ENCODE peak calls at places on chromosomes 6 and 20, in five cellular contexts. P is GM12878, N is H1, V is GM12892, G is SK-N-SH. I is an unnamed sample.

GRCh38 chr6:147759088-147759487 is 250.6 kb downstream of the SAMD5 start:
- DNase-seq in V (no peak), P (no peak), N (no peak), G (no peak), I (no peak)

GRCh38 chr20:63530788-63531160 is 6.4 kb downstream of the PTK6 start:
- DNase-seq in G (peak), P (no peak), V (no peak), N (no peak), I (no peak)

GRCh38 chr6:107806675-107807074 is 17.4 kb downstream of the SCML4 start:
- DNase-seq in G (peak), V (no peak), N (no peak), P (no peak), I (no peak)

GRCh38 chr6:169093770-169094553 is 159.7 kb downstream of the THBS2 start:
- DNase-seq in P (no peak), N (no peak), G (no peak), V (no peak), I (no peak)

GRCh38 chr6:165807249-165807951 is 144.4 kb upstream of the PDE10A start:
- DNase-seq in V (no peak), G (no peak), P (no peak), N (no peak), I (no peak)

GRCh38 chr6:63573140-63573898 is 1.0 kb downstream of the LOC128125822 start:
- DNase-seq in G (peak), V (peak), P (peak), N (peak), I (peak)

GRCh38 chr20:10263385-10264165 is 44.9 kb downstream of the SNAP25 start:
- DNase-seq in P (no peak), N (no peak), G (no peak), V (no peak), I (no peak)

GRCh38 chr6:39361657-39362486 is 39.4 kb upstream of the KCNK16 start:
- DNase-seq in N (peak), G (peak), V (peak), P (no peak), I (peak)

GRCh38 chr6:35092362-35093117 is 48.6 kb downstream of the TCP11 start:
- DNase-seq in G (peak), V (no peak), P (no peak), N (no peak), I (no peak)

GRCh38 chr20:19257201-19257600 is 44.8 kb downstream of the SLC24A3 start:
- DNase-seq in V (no peak), N (no peak), G (no peak), P (no peak), I (no peak)

GRCh38 chr6:126352514-126352913 is 12.6 kb downstream of the CENPW start:
- DNase-seq in N (no peak), G (no peak), P (no peak), V (no peak), I (no peak)

GRCh38 chr20:19813839-19814238 is 55.8 kb downstream of the RIN2 start:
- DNase-seq in N (no peak), P (no peak), G (no peak), V (no peak), I (no peak)

GRCh38 chr20:59698598-59698997 is 94.3 kb downstream of the PHACTR3 start:
- DNase-seq in G (no peak), V (no peak), P (no peak), N (no peak), I (no peak)

GRCh38 chr20:47146703-47147102 is 209.8 kb downstream of the ZMYND8 start:
- DNase-seq in G (no peak), P (no peak), N (no peak), V (no peak), I (no peak)

GRCh38 chr20:49228676-49229075 is 9.5 kb downstream of the DDX27 start:
- DNase-seq in G (no peak), N (no peak), P (no peak), V (no peak), I (no peak)

GRCh38 chr6:46312657-46313056 is 141.9 kb upstream of the ENPP5 start:
- DNase-seq in N (no peak), G (no peak), P (no peak), V (no peak), I (no peak)

GRCh38 chr6:10555625-10556309 is 34.6 kb downstream of the GCNT2 start:
- DNase-seq in P (no peak), N (peak), G (peak), V (no peak), I (no peak)

GRCh38 chr6:29011276-29011734 is 6.2 kb upstream of the ZNF311 start:
- DNase-seq in V (no peak), N (no peak), P (no peak), G (peak), I (no peak)

GRCh38 chr6:85126448-85127178 is 323.3 kb upstream of the NT5E start:
- DNase-seq in P (no peak), V (no peak), G (peak), N (peak), I (peak)

GRCh38 chr20:1754306-1754705 is 96.7 kb upstream of the SIRPG start:
- DNase-seq in G (no peak), P (no peak), V (no peak), N (no peak), I (no peak)
- TF ChIP-seq POLR2AphosphoS5 in G (no peak), P (no peak), V (no peak), N (no peak), I (no peak)

GRCh38 chr20:37744347-37744746 is 50.5 kb downstream of the CTNNBL1 start:
- DNase-seq in P (no peak), V (no peak), G (no peak), N (no peak), I (no peak)

GRCh38 chr20:37749185-37749584 is 55.4 kb downstream of the CTNNBL1 start:
- DNase-seq in N (no peak), V (no peak), P (no peak), G (no peak), I (no peak)

GRCh38 chr20:37741560-37741959 is 47.7 kb downstream of the CTNNBL1 start:
- DNase-seq in N (no peak), V (no peak), P (no peak), G (no peak), I (no peak)

GRCh38 chr20:37742121-37742520 is 48.3 kb downstream of the CTNNBL1 start:
- DNase-seq in P (no peak), G (no peak), N (no peak), V (no peak), I (no peak)

DNA sequence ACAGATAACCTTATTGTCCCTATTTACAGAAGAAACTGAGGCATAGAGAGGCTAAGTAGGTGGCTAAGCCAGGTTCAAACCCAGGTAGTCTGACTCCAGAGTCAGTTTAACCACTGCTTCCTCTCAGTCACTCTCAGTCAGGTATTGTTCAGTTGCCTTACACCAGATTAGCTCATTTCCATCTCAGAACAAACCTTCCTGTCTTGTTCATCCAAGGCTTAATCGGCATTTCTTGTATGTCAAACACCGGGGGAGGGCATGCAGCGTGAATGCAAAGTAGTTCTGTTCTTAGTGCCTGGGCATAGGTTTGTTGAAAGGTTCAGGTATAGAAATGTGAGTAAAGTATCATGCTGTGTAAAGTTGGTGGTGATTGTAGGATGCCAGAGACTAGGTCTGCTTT is 51.7 kb downstream of the CTNNBL1 start:
- DNase-seq in V (no peak), G (no peak), P (no peak), N (no peak), I (no peak)
- TF ChIP-seq TAF1 in V (no peak), G (no peak), P (no peak), N (no peak), I (no peak)

GRCh38 chr6:122956376-122956775 is 39.7 kb upstream of the CLVS2 start:
- DNase-seq in G (no peak), V (no peak), N (no peak), P (no peak), I (no peak)

GRCh38 chr6:122962196-122962595 is 33.8 kb upstream of the CLVS2 start:
- DNase-seq in G (no peak), P (no peak), N (no peak), V (no peak), I (no peak)
- TF ChIP-seq POLR2AphosphoS5 in G (no peak), P (no peak), N (no peak), V (no peak), I (no peak)

GRCh38 chr6:87724994-87725811 is 23.2 kb upstream of the AKIRIN2 start:
- DNase-seq in N (no peak), V (no peak), P (peak), G (no peak), I (no peak)
- TF ChIP-seq TAF1 in N (no peak), V (no peak), P (no peak), G (no peak), I (peak)

I was measured in GM12891.